ENCODE peak calls at places on chromosomes 11 and 22, in six cellular contexts. M is H1, S is IMR-90, H is trophoblast cell, I is mesenchymal stem cell, P is neuronal stem cell. D is an unnamed sample.

GRCh38 chr11:82864268-82864667 is 36.0 kb downstream of the PRCP start:
- DNase-seq in H (peak; percentile 69), P (no peak), S (peak; percentile 41), M (no peak), I (peak; percentile 45), D (peak; percentile 51)

GRCh38 chr11:76558473-76558872 is 112.1 kb downstream of the LRRC32 start:
- DNase-seq in M (no peak), I (no peak), H (no peak), S (no peak), P (no peak), D (no peak)

GRCh38 chr22:27627444-27627833 is 174.1 kb downstream of the MN1 start:
- DNase-seq in H (no peak), S (no peak), P (no peak), M (no peak), I (peak; percentile 7), D (no peak)

GRCh38 chr11:61332266-61332822 is 561 bp downstream of the DDB1 start:
- DNase-seq in P (no peak), S (peak; percentile 36), M (no peak), I (peak; percentile 71), H (peak; percentile 80), D (no peak)

GRCh38 chr11:87180743-87181142 is 143.0 kb downstream of the TMEM135 start:
- DNase-seq in M (no peak), S (peak; percentile 65), P (no peak), I (peak; percentile 24), H (peak; percentile 48), D (no peak)

GRCh38 chr11:46069595-46069994 is 51.7 kb downstream of the PHF21A start:
- DNase-seq in P (no peak), S (no peak), I (no peak), H (no peak), M (no peak), D (no peak)

GRCh38 chr22:20117656-20118571 is 888 bp upstream of the TRMT2A start:
- DNase-seq in H (peak; percentile 51), M (no peak), I (peak; percentile 48), P (no peak), S (peak; percentile 25), D (no peak)

GRCh38 chr11:111819161-111820058 is 52.0 kb downstream of the ALG9 start:
- DNase-seq in P (no peak), S (peak; percentile 82), H (no peak), M (no peak), I (peak; percentile 83), D (no peak)

GRCh38 chr11:70703141-70704052 is 305.1 kb downstream of the CTTN start:
- DNase-seq in P (no peak), M (no peak), S (no peak), I (no peak), H (no peak), D (peak; percentile 63)

GRCh38 chr11:17063171-17064002 is 14.1 kb downstream of the RPS13 start:
- DNase-seq in M (peak; percentile 93), P (peak; percentile 52), I (peak; percentile 59), S (peak; percentile 27), H (peak; percentile 69), D (peak; percentile 76)

GRCh38 chr22:50734343-50734771 is 3.6 kb upstream of the ACR start:
- DNase-seq in S (no peak), H (no peak), P (no peak), I (no peak), M (no peak), D (no peak)

GRCh38 chr11:128379587-128380279 is 207.6 kb downstream of the ETS1 start:
- DNase-seq in H (no peak), P (no peak), S (no peak), I (no peak), M (no peak), D (no peak)

GRCh38 chr11:32893947-32894827 is 1.6 kb downstream of the QSER1 start:
- DNase-seq in P (peak; percentile 39), M (no peak), I (peak; percentile 90), S (peak; percentile 82), H (peak; percentile 67), D (peak; percentile 62)

GRCh38 chr11:134346101-134346975 is 14.6 kb downstream of the GLB1L2 start:
- DNase-seq in S (no peak), P (no peak), M (peak; percentile 35), H (peak; percentile 73), I (no peak), D (peak; percentile 20)

GRCh38 chr11:111387318-111387863 is 8.3 kb upstream of the POU2AF1 start:
- DNase-seq in P (no peak), S (no peak), M (no peak), I (no peak), H (no peak), D (no peak)

GRCh38 chr11:103170865-103171264 is 61.6 kb downstream of the DYNC2H1 start:
- DNase-seq in I (no peak), P (no peak), M (no peak), S (peak; percentile 61), H (peak; percentile 12), D (no peak)

GRCh38 chr11:73218106-73218829 is at the start of gene P2RY2:
- DNase-seq in I (peak; percentile 41), P (peak; percentile 67), S (no peak), H (peak; percentile 85), M (peak; percentile 91), D (peak; percentile 81)

GRCh38 chr22:32676196-32676595 is 125.3 kb upstream of the TIMP3 start:
- DNase-seq in H (no peak), I (no peak), M (no peak), S (no peak), P (no peak), D (no peak)

GRCh38 chr11:68289456-68289855 is 17.7 kb upstream of the C11orf24 start:
- DNase-seq in I (no peak), H (no peak), M (no peak), S (no peak), P (no peak), D (no peak)

GRCh38 chr11:35935390-35935789 is 8.5 kb upstream of the LDLRAD3 start:
- DNase-seq in S (no peak), I (no peak), P (no peak), M (no peak), H (no peak), D (no peak)

GRCh38 chr11:18671246-18671645 is 27.3 kb upstream of the TMEM86A start:
- DNase-seq in H (no peak), M (no peak), I (no peak), S (no peak), P (no peak), D (no peak)

GRCh38 chr22:49203091-49203862 is 624.4 kb downstream of the BRD1 start:
- DNase-seq in S (no peak), P (no peak), I (no peak), M (peak; percentile 45), H (no peak), D (peak; percentile 26)

GRCh38 chr22:38981005-38981658 is 1.0 kb upstream of the APOBEC3B start:
- DNase-seq in M (no peak), H (peak; percentile 38), I (no peak), S (peak; percentile 31), P (peak; percentile 26), D (peak; percentile 56)

GRCh38 chr22:38984224-38984623 is 2.1 kb downstream of the APOBEC3B start:
- DNase-seq in H (no peak), I (no peak), S (no peak), P (no peak), M (no peak), D (no peak)

GRCh38 chr22:38981659-38982007 is 514 bp upstream of the APOBEC3B start:
- DNase-seq in H (no peak), S (no peak), P (no peak), I (peak; percentile 11), M (no peak), D (no peak)

GRCh38 chr22:38986629-38987028 is 4.5 kb downstream of the APOBEC3B start:
- DNase-seq in I (no peak), P (no peak), M (no peak), S (no peak), H (no peak), D (no peak)

DNA sequence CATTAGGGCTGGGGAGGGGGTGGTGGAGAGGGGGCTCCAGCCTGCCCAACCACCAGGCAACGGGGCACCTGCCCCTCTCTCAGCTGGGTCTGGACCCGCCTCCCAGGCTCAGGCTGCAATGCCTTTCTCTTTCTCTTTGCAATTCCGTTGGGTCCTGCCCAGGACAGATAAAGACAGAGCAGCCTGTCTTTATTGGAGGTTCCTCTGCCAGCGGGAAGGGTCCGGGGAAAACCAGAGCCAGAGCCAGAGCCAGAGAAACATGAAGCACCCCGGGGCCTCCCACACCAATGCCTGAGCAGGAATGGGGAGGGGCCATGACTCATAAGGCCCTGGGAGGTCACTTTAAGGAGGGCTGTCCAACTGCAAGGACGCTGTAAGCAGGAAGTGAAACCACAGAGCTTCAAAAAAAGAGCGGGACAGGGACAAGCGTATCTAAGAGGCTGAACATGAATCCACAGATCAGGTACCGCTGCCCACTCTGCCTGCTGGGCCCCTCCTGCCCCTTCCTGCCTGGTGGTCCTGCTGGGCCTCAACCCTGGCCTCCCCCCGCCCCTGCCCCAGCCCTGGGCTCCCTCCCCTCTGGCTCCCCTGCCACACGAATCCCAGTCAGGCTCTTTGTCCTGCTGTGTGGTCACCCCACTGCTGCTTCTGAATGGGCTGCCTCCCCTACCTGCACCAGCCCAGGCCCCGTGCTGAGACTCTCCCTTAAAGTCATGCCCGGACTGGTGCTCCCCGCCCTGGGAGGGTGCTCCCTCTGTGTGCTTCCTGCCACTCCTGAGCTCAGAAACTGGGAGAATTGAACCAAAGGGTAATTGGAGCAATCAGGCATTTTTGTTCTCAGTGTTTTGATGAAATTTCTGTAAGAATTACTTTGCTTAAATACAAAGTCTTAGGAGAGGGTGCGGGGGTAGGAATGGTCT is at the start of gene APOBEC3B:
- DNase-seq in H (peak; percentile 97), P (peak; percentile 41), M (no peak), S (peak; percentile 95), I (peak; percentile 97), D (peak; percentile 78)
- H3K4me2 ChIP-seq in H (peak within 1 kb of the TSS; percentile 3), P (peak within 1 kb of the TSS; percentile 26), M (peak within 1 kb of the TSS; percentile 45), S (peak within 1 kb of the TSS; percentile 70), I (peak within 1 kb of the TSS; percentile 82), D (no peak within 1 kb of the TSS)

GRCh38 chr22:45006873-45007246 is 2.9 kb downstream of the PHF21B start:
- DNase-seq in I (no peak), S (no peak), P (no peak), M (peak; percentile 76), H (no peak), D (no peak)
- H4K91ac ChIP-seq in I (no peak overlapping the region), S (no peak overlapping the region), P (no peak overlapping the region), M (no peak overlapping the region), H (no peak overlapping the region), D (no peak overlapping the region)

DNA sequence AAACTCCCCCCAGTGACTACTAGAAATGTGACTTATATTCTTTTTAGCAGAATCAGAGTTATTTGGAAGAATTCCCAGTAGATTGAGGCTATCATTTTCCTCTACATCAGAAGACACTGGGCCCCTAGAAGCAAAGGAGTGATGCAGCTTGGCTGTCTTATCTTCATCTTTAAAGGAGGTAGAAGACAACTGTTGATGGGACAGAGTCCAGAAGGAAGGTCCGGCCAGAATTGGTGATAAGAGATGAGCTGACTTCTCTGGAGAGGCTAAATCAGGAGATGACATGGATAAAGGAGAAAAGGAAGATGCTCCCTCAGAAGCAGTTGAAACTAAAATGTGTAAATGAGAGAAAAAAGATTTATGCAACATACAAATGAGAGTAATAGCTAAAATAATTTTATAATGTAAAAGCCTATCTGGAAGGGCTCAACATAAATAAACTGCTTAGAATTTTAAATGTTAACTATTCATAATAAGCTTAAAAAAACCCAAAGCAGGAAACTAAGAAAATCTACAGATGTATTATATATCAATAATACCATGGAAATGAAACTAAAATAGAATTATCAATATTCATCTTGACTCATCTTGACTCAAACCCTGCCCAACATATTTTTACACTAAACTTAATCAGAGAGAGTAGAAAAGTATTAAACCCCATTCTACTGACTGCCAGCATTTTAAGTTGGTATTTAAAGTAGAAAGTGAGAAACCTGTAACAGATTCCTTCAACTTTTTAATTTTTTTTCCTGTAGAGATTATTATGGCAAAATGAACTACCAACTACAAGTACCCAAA is 149.4 kb downstream of the ENTHD1 start:
- DNase-seq in H (no peak), P (no peak), S (no peak), M (no peak), I (no peak), D (no peak)
- H3K4me2 ChIP-seq in H (no peak overlapping the region), P (no peak overlapping the region), S (no peak overlapping the region), M (no peak overlapping the region), I (no peak overlapping the region), D (no peak overlapping the region)

GRCh38 chr22:45181766-45182165 is 18.0 kb downstream of the NUP50 start:
- DNase-seq in P (no peak), S (no peak), I (no peak), H (no peak), M (no peak), D (no peak)
- H4K91ac ChIP-seq in P (no peak overlapping the region), S (no peak overlapping the region), I (no peak overlapping the region), H (no peak overlapping the region), M (no peak overlapping the region), D (no peak overlapping the region)

D was measured in H9.